ENCODE peak calls at places on chromosomes 12 and 14, in six cellular contexts. H, O, U, W, P and K are unnamed samples.

GRCh38 chr12:106445981-106446380 is 88.4 kb downstream of the POLR3B start:
- DNase-seq in P (no peak), H (no peak), O (no peak), W (no peak), U (no peak), K (no peak)

GRCh38 chr14:97603201-97603600 is 806.0 kb downstream of the VRK1 start:
- DNase-seq in O (peak; percentile 26), H (no peak), P (no peak), W (no peak), U (no peak), K (no peak)

GRCh38 chr14:74501135-74501614 is 7.6 kb downstream of the ISCA2 start:
- DNase-seq in H (no peak), W (no peak), O (no peak), P (peak; percentile 66), U (peak; percentile 66), K (peak; percentile 59)

GRCh38 chr12:119406322-119406721 is 71.8 kb downstream of the CCDC60 start:
- DNase-seq in H (no peak), U (no peak), P (no peak), W (no peak), O (no peak), K (no peak)

GRCh38 chr14:22919601-22919921 is 612 bp upstream of the RBM23 start:
- DNase-seq in W (no peak), H (no peak), O (no peak), U (no peak), P (no peak), K (no peak)

GRCh38 chr12:111488798-111489197 is 83.1 kb downstream of the SH2B3 start:
- DNase-seq in O (no peak), H (no peak), U (no peak), W (no peak), P (no peak), K (no peak)

GRCh38 chr12:55929306-55929791 is 1.6 kb upstream of the DGKA start:
- DNase-seq in W (no peak), U (no peak), P (no peak), O (peak; percentile 81), H (peak; percentile 74), K (no peak)

GRCh38 chr12:16619537-16619936 is 13.6 kb upstream of the LMO3 start:
- DNase-seq in U (no peak), W (no peak), P (no peak), H (no peak), O (no peak), K (no peak)

GRCh38 chr14:70897475-70897874 is 9.8 kb upstream of the PCNX1 start:
- DNase-seq in H (no peak), W (no peak), O (no peak), P (no peak), U (no peak), K (no peak)

GRCh38 chr12:13073191-13073590 is 29.0 kb downstream of the FAM234B start:
- DNase-seq in W (no peak), O (no peak), P (no peak), H (no peak), U (no peak), K (no peak)

GRCh38 chr12:67202344-67203012 is 66.7 kb upstream of the CAND1 start:
- DNase-seq in W (no peak), O (no peak), U (no peak), H (no peak), P (no peak), K (no peak)